ENCODE peak calls at places on chromosomes 12 and 14, in six cellular contexts. I is A549, Z is left ventricle myocardium inferior, H is foreskin fibroblast, E is AG10803, V is mesothelial cell of epicardium. G is an unnamed sample.

GRCh38 chr12:55718020-55718419 is 2.2 kb upstream of the RDH5 start:
- DNase-seq in H (no peak), V (no peak), Z (no peak), I (no peak), E (no peak), G (no peak)

GRCh38 chr12:89400415-89400814 is 48.1 kb upstream of the DUSP6 start:
- DNase-seq in V (no peak), H (no peak), I (no peak), E (no peak), Z (no peak), G (no peak)

GRCh38 chr14:24816929-24817637 is 183.1 kb upstream of the GZMB start:
- DNase-seq in Z (peak; percentile 28), E (no peak), I (no peak), H (no peak), V (no peak), G (no peak)

GRCh38 chr14:94890755-94891154 is 120.8 kb upstream of the GSC start:
- DNase-seq in V (no peak), Z (no peak), E (peak; percentile 38), H (no peak), I (peak; percentile 11), G (no peak)

GRCh38 chr12:88299567-88300101 is 157.5 kb downstream of the TMTC3 start:
- DNase-seq in Z (no peak), I (peak; percentile 96), E (peak; percentile 98), V (no peak), H (peak; percentile 99), G (peak; percentile 41)

GRCh38 chr12:120470150-120470817 is 736 bp upstream of the SRSF9 start:
- DNase-seq in I (peak; percentile 46), E (peak; percentile 16), H (no peak), Z (no peak), V (no peak), G (no peak)

GRCh38 chr12:44972746-44973421 is 78.0 kb downstream of the DBX2 start:
- DNase-seq in I (peak; percentile 34), E (peak; percentile 6), V (no peak), Z (no peak), H (peak; percentile 3), G (peak; percentile 19)

GRCh38 chr12:114774181-114774580 is 90.2 kb upstream of the TBX3 start:
- DNase-seq in Z (no peak), H (no peak), E (no peak), V (no peak), I (peak; percentile 74), G (no peak)

GRCh38 chr12:124480469-124481256 is 86.7 kb downstream of the NCOR2 start:
- DNase-seq in E (peak; percentile 52), I (peak; percentile 60), Z (peak; percentile 56), V (no peak), H (peak; percentile 40), G (peak; percentile 87)

GRCh38 chr14:24634158-24634557 is at the start of gene GZMB:
- DNase-seq in E (no peak), V (no peak), Z (no peak), H (no peak), I (no peak), G (no peak)

GRCh38 chr12:116389326-116389725 is 111.8 kb upstream of the MED13L start:
- DNase-seq in E (no peak), Z (no peak), V (no peak), H (no peak), I (no peak), G (no peak)

GRCh38 chr12:3049596-3050314 is 27.4 kb upstream of the TSPAN9 start:
- DNase-seq in I (no peak), V (no peak), E (no peak), H (no peak), Z (no peak), G (peak; percentile 7)

GRCh38 chr14:95490727-95491451 is 25.6 kb downstream of the SYNE3 start:
- DNase-seq in E (no peak), V (no peak), I (peak; percentile 36), H (no peak), Z (peak; percentile 61), G (no peak)

GRCh38 chr14:90999299-90999698 is 61.1 kb downstream of the RPS6KA5 start:
- DNase-seq in E (no peak), Z (no peak), I (no peak), V (no peak), H (no peak), G (no peak)

GRCh38 chr12:80939231-80939950 is 1.7 kb upstream of the LIN7A start:
- DNase-seq in E (peak; percentile 9), I (no peak), V (no peak), Z (no peak), H (peak; percentile 23), G (no peak)

GRCh38 chr12:128259556-128260070 is 7.4 kb upstream of the TMEM132C start:
- DNase-seq in I (peak; percentile 14), H (no peak), Z (no peak), E (no peak), V (peak; percentile 54), G (peak; percentile 48)

GRCh38 chr14:93901813-93902212 is 25.3 kb upstream of the FAM181A start:
- DNase-seq in V (no peak), H (no peak), I (no peak), Z (no peak), E (no peak), G (no peak)

GRCh38 chr14:73710737-73711136 is 3.4 kb downstream of the PNMA1 start:
- DNase-seq in H (no peak), Z (no peak), V (no peak), I (no peak), E (no peak), G (no peak)

GRCh38 chr12:121857322-121858246 is 1.1 kb downstream of the HPD start:
- DNase-seq in I (no peak), H (no peak), V (no peak), Z (no peak), E (peak; percentile 10), G (no peak)

GRCh38 chr12:23238190-23238589 is 613.2 kb downstream of the ETNK1 start:
- DNase-seq in E (no peak), I (no peak), V (no peak), H (no peak), Z (no peak), G (no peak)

GRCh38 chr14:65783576-65783975 is 371.0 kb downstream of the FUT8 start:
- DNase-seq in Z (no peak), E (peak; percentile 8), H (no peak), I (no peak), V (no peak), G (no peak)

GRCh38 chr12:76449572-76449971 is 101.4 kb upstream of the BBS10 start:
- DNase-seq in Z (no peak), I (peak; percentile 7), V (no peak), E (peak; percentile 70), H (peak; percentile 29), G (no peak)

GRCh38 chr14:63178912-63179311 is 25.3 kb upstream of the RHOJ start:
- DNase-seq in V (no peak), Z (no peak), E (peak; percentile 80), I (no peak), H (no peak), G (no peak)

GRCh38 chr14:64763089-64763782 is 59.0 kb downstream of the PLEKHG3 start:
- DNase-seq in V (no peak), H (no peak), Z (no peak), E (no peak), I (no peak), G (no peak)

GRCh38 chr12:43273467-43273866 is 278.5 kb downstream of the ADAMTS20 start:
- DNase-seq in Z (no peak), E (no peak), H (no peak), V (no peak), I (no peak), G (no peak)

GRCh38 chr12:5780536-5780935 is 164.5 kb downstream of the ANO2 start:
- DNase-seq in Z (no peak), E (no peak), H (no peak), V (peak; percentile 29), I (no peak), G (no peak)

GRCh38 chr14:61876362-61877049 is 114.3 kb downstream of the SNAPC1 start:
- DNase-seq in H (no peak), V (no peak), E (no peak), Z (no peak), I (no peak), G (peak; percentile 24)

GRCh38 chr14:102028733-102029132 is 58.1 kb downstream of the HSP90AA1 start:
- DNase-seq in I (no peak), H (peak; percentile 44), Z (no peak), E (peak; percentile 88), V (no peak), G (no peak)

GRCh38 chr14:43243168-43243567 is 1263.9 kb downstream of the FSCB start:
- DNase-seq in H (no peak), Z (no peak), I (no peak), E (no peak), V (no peak), G (no peak)

GRCh38 chr14:75088566-75089373 is 19.3 kb downstream of the ZC2HC1C start:
- DNase-seq in E (peak; percentile 60), V (peak; percentile 50), H (peak; percentile 39), Z (no peak), I (peak; percentile 63), G (peak; percentile 45)

GRCh38 chr12:92360543-92360942 is 214.9 kb upstream of the BTG1 start:
- DNase-seq in E (no peak), H (no peak), V (no peak), Z (no peak), I (no peak), G (no peak)

DNA sequence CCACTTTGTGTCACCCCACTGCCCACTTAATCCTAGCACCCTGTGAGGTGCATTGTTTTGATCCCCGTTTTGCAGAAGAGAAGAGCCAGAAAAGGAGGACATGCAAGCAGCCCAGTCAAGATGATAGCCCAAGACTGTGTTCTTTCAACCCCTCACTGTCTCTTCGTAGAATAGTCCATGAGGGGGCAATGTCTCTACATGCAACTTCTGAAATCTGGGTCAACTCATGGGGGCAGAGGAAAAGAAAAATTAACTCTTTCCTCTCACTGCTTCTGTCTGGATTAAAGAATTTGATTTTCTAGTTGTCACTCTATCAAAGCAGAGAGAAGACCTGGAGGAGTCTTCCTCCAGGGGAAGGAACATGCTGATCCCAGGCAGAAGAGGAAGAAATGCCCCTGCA is 229.6 kb upstream of the NOS1 start:
- DNase-seq in V (no peak), I (no peak), Z (no peak), H (no peak), E (no peak), G (no peak)
- TF ChIP-seq CTCF in V (no peak), I (no peak), Z (no peak), H (no peak), E (no peak), G (no peak)

GRCh38 chr14:100778078-100778927 is 47.6 kb upstream of the MEG3 start:
- DNase-seq in E (no peak), V (no peak), Z (no peak), H (no peak), I (no peak), G (no peak)
- TF ChIP-seq CTCF in E (no peak), V (peak; percentile 18), Z (no peak), H (no peak), I (no peak), G (no peak)

GRCh38 chr12:7667025-7667575 is 1.4 kb upstream of the APOBEC1 start:
- DNase-seq in V (no peak), I (peak; percentile 26), E (peak; percentile 24), Z (no peak), H (no peak), G (no peak)
- TF ChIP-seq CTCF in V (peak; percentile 44), I (no peak), E (peak; percentile 53), Z (no peak), H (peak; percentile 31), G (no peak)

DNA sequence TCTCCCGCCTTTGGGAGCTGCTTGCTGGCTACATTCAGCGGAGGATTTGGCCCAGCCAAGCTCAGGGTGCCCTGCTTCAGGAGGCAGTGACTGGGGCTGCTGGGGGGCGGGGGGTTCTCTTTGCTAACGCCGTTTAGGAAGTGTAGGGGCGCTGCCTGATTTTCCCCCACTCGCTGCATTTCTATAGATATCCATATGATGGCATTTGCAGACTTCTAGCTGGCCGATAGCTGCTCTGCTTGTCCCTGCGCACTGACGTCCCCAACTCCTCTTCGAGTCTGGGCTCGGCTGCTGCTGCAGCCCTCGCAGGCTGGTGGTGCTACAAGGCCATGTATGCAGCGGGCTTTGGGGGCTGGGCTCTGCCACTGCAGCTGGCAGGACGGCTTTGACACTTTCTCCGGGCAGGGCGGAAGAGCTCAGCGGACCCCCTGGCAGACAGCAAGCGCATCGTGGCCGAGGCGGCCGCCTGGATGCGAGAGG is 3.1 kb downstream of the LRFN5 start:
- DNase-seq in V (peak; percentile 64), I (peak; percentile 39), H (no peak), Z (peak; percentile 38), E (peak; percentile 8), G (peak; percentile 17)
- TF ChIP-seq CTCF in V (no peak), I (no peak), H (no peak), Z (no peak), E (no peak), G (no peak)

G was measured in GM20000.